ENCODE peak calls at places on chromosomes 5 and 9, in five cellular contexts. One of them, this sample, is unnamed.
A peak's percentile ranks its signal among the peaks of the same experiment; 100 is the strongest.

GRCh38 chr9:18384066-18384465 is 89.9 kb upstream of the ADAMTSL1 start:
- DNase-seq in cardiac septum: no peak
- DNase-seq in DMS 273 treated with DMSO at 0.1 percent for 48 hours: no peak
- DNase-seq in naive thymus-derived CD4-positive, alpha-beta T cell: no peak
- DNase-seq in NCI-H774: no peak
- DNase-seq in this sample: no peak

GRCh38 chr9:128310461-128310860 is 11.8 kb downstream of the TRUB2 start:
- DNase-seq in cardiac septum: no peak
- DNase-seq in DMS 273 treated with DMSO at 0.1 percent for 48 hours: no peak
- DNase-seq in naive thymus-derived CD4-positive, alpha-beta T cell: no peak
- DNase-seq in NCI-H774: no peak
- DNase-seq in this sample: no peak

GRCh38 chr5:175711031-175711430 is 53.2 kb downstream of the HRH2 start:
- DNase-seq in cardiac septum: peak; percentile 51
- DNase-seq in DMS 273 treated with DMSO at 0.1 percent for 48 hours: no peak
- DNase-seq in naive thymus-derived CD4-positive, alpha-beta T cell: no peak
- DNase-seq in NCI-H774: no peak
- DNase-seq in this sample: no peak

GRCh38 chr9:84139296-84140100 is 158.9 kb downstream of the RMI1 start:
- DNase-seq in cardiac septum: no peak
- DNase-seq in DMS 273 treated with DMSO at 0.1 percent for 48 hours: peak; percentile 33
- DNase-seq in naive thymus-derived CD4-positive, alpha-beta T cell: no peak
- DNase-seq in NCI-H774: peak; percentile 62
- DNase-seq in this sample: peak; percentile 41

GRCh38 chr5:158236511-158237335 is 377.8 kb upstream of the CLINT1 start:
- DNase-seq in cardiac septum: no peak
- DNase-seq in DMS 273 treated with DMSO at 0.1 percent for 48 hours: no peak
- DNase-seq in naive thymus-derived CD4-positive, alpha-beta T cell: no peak
- DNase-seq in NCI-H774: no peak
- DNase-seq in this sample: no peak

GRCh38 chr5:138458353-138458752 is 6.9 kb upstream of the EGR1 start:
- DNase-seq in cardiac septum: no peak
- DNase-seq in DMS 273 treated with DMSO at 0.1 percent for 48 hours: no peak
- DNase-seq in naive thymus-derived CD4-positive, alpha-beta T cell: no peak
- DNase-seq in NCI-H774: no peak
- DNase-seq in this sample: peak; percentile 69

GRCh38 chr5:5770825-5771224 is 348.3 kb downstream of the ICE1 start:
- DNase-seq in cardiac septum: no peak
- DNase-seq in DMS 273 treated with DMSO at 0.1 percent for 48 hours: no peak
- DNase-seq in naive thymus-derived CD4-positive, alpha-beta T cell: no peak
- DNase-seq in NCI-H774: no peak
- DNase-seq in this sample: no peak

GRCh38 chr9:24459898-24460297 is 85.8 kb downstream of the IZUMO3 start:
- DNase-seq in cardiac septum: no peak
- DNase-seq in DMS 273 treated with DMSO at 0.1 percent for 48 hours: no peak
- DNase-seq in naive thymus-derived CD4-positive, alpha-beta T cell: no peak
- DNase-seq in NCI-H774: no peak
- DNase-seq in this sample: no peak

GRCh38 chr5:103375356-103375755 is 116.8 kb downstream of the MACIR start:
- DNase-seq in cardiac septum: no peak
- DNase-seq in DMS 273 treated with DMSO at 0.1 percent for 48 hours: no peak
- DNase-seq in naive thymus-derived CD4-positive, alpha-beta T cell: no peak
- DNase-seq in NCI-H774: no peak
- DNase-seq in this sample: no peak

GRCh38 chr5:151075698-151076331 is 5.0 kb downstream of the TNIP1 start:
- DNase-seq in cardiac septum: no peak
- DNase-seq in DMS 273 treated with DMSO at 0.1 percent for 48 hours: no peak
- DNase-seq in naive thymus-derived CD4-positive, alpha-beta T cell: no peak
- DNase-seq in NCI-H774: no peak
- DNase-seq in this sample: no peak

GRCh38 chr5:179802950-179803562 is 3.6 kb downstream of the MGAT4B start:
- DNase-seq in cardiac septum: no peak
- DNase-seq in DMS 273 treated with DMSO at 0.1 percent for 48 hours: no peak
- DNase-seq in naive thymus-derived CD4-positive, alpha-beta T cell: no peak
- DNase-seq in NCI-H774: no peak
- DNase-seq in this sample: no peak

GRCh38 chr9:69937358-69937757 is 106.3 kb upstream of the MAMDC2 start:
- DNase-seq in cardiac septum: no peak
- DNase-seq in DMS 273 treated with DMSO at 0.1 percent for 48 hours: no peak
- DNase-seq in naive thymus-derived CD4-positive, alpha-beta T cell: no peak
- DNase-seq in NCI-H774: no peak
- DNase-seq in this sample: no peak

GRCh38 chr5:62112689-62113220 is 193.3 kb upstream of the KIF2A start:
- DNase-seq in cardiac septum: no peak
- DNase-seq in DMS 273 treated with DMSO at 0.1 percent for 48 hours: no peak
- DNase-seq in naive thymus-derived CD4-positive, alpha-beta T cell: no peak
- DNase-seq in NCI-H774: no peak
- DNase-seq in this sample: no peak

GRCh38 chr5:150438873-150439546 is 10.5 kb downstream of the RPS14 start:
- DNase-seq in cardiac septum: no peak
- DNase-seq in DMS 273 treated with DMSO at 0.1 percent for 48 hours: no peak
- DNase-seq in naive thymus-derived CD4-positive, alpha-beta T cell: no peak
- DNase-seq in NCI-H774: no peak
- DNase-seq in this sample: no peak

GRCh38 chr5:174504266-174504726 is 220.1 kb upstream of the MSX2 start:
- DNase-seq in cardiac septum: no peak
- DNase-seq in DMS 273 treated with DMSO at 0.1 percent for 48 hours: no peak
- DNase-seq in naive thymus-derived CD4-positive, alpha-beta T cell: no peak
- DNase-seq in NCI-H774: no peak
- DNase-seq in this sample: no peak

GRCh38 chr5:5344051-5344571 is 78.4 kb upstream of the ICE1 start:
- DNase-seq in cardiac septum: peak; percentile 67
- DNase-seq in DMS 273 treated with DMSO at 0.1 percent for 48 hours: no peak
- DNase-seq in naive thymus-derived CD4-positive, alpha-beta T cell: no peak
- DNase-seq in NCI-H774: no peak
- DNase-seq in this sample: no peak

GRCh38 chr9:71822935-71823334 is 54.6 kb upstream of the CEMIP2 start:
- DNase-seq in cardiac septum: no peak
- DNase-seq in DMS 273 treated with DMSO at 0.1 percent for 48 hours: no peak
- DNase-seq in naive thymus-derived CD4-positive, alpha-beta T cell: no peak
- DNase-seq in NCI-H774: no peak
- DNase-seq in this sample: no peak

This sample was measured in frontal cortex.